ENCODE peak calls at places on chromosome 13, in seven cellular contexts. One of them, this sample, is unnamed.
A peak's percentile ranks its signal among the peaks of the same experiment; 100 is the strongest.

GRCh38 chr13:28584873-28585317 is 74.0 kb upstream of the POMP start:
- DNase-seq in mucosa of descending colon: no peak
- DNase-seq in foreskin fibroblast: peak; percentile 67
- DNase-seq in fibroblast of mammary gland: peak; percentile 10
- DNase-seq in uterus: no peak
- DNase-seq in Panc1: no peak
- DNase-seq in bronchial epithelial cell: no peak
- DNase-seq in this sample: peak; percentile 10

GRCh38 chr13:109160887-109161669 is 531.7 kb downstream of the MYO16 start:
- DNase-seq in mucosa of descending colon: no peak
- DNase-seq in foreskin fibroblast: no peak
- DNase-seq in fibroblast of mammary gland: no peak
- DNase-seq in uterus: no peak
- DNase-seq in Panc1: no peak
- DNase-seq in bronchial epithelial cell: peak; percentile 84
- DNase-seq in this sample: no peak

GRCh38 chr13:95503662-95504061 is 48.9 kb upstream of the CLDN10 start:
- DNase-seq in mucosa of descending colon: no peak
- DNase-seq in foreskin fibroblast: no peak
- DNase-seq in fibroblast of mammary gland: no peak
- DNase-seq in uterus: no peak
- DNase-seq in Panc1: no peak
- DNase-seq in bronchial epithelial cell: no peak
- DNase-seq in this sample: no peak

GRCh38 chr13:113915786-113916329 is 52.0 kb upstream of the GAS6 start:
- DNase-seq in mucosa of descending colon: no peak
- DNase-seq in foreskin fibroblast: no peak
- DNase-seq in fibroblast of mammary gland: no peak
- DNase-seq in uterus: peak; percentile 10
- DNase-seq in Panc1: no peak
- DNase-seq in bronchial epithelial cell: no peak
- DNase-seq in this sample: no peak

GRCh38 chr13:95155504-95155903 is 145.7 kb downstream of the ABCC4 start:
- DNase-seq in mucosa of descending colon: no peak
- DNase-seq in foreskin fibroblast: no peak
- DNase-seq in fibroblast of mammary gland: no peak
- DNase-seq in uterus: no peak
- DNase-seq in Panc1: no peak
- DNase-seq in bronchial epithelial cell: no peak
- DNase-seq in this sample: no peak

GRCh38 chr13:114130708-114131580 is 1.5 kb downstream of the RASA3 start:
- DNase-seq in mucosa of descending colon: no peak
- DNase-seq in foreskin fibroblast: peak; percentile 95
- DNase-seq in fibroblast of mammary gland: peak; percentile 89
- DNase-seq in uterus: peak; percentile 41
- DNase-seq in Panc1: no peak
- DNase-seq in bronchial epithelial cell: peak; percentile 71
- DNase-seq in this sample: peak; percentile 64

GRCh38 chr13:108496364-108497215 is 132.8 kb upstream of the MYO16 start:
- DNase-seq in mucosa of descending colon: no peak
- DNase-seq in foreskin fibroblast: peak; percentile 4
- DNase-seq in fibroblast of mammary gland: peak; percentile 4
- DNase-seq in uterus: no peak
- DNase-seq in Panc1: no peak
- DNase-seq in bronchial epithelial cell: no peak
- DNase-seq in this sample: no peak

GRCh38 chr13:79668353-79668752 is 187.4 kb downstream of the NDFIP2 start:
- DNase-seq in mucosa of descending colon: no peak
- DNase-seq in foreskin fibroblast: no peak
- DNase-seq in fibroblast of mammary gland: no peak
- DNase-seq in uterus: no peak
- DNase-seq in Panc1: no peak
- DNase-seq in bronchial epithelial cell: no peak
- DNase-seq in this sample: no peak

GRCh38 chr13:105806335-105806920 is 729.0 kb downstream of the EFNB2 start:
- DNase-seq in mucosa of descending colon: no peak
- DNase-seq in foreskin fibroblast: no peak
- DNase-seq in fibroblast of mammary gland: no peak
- DNase-seq in uterus: no peak
- DNase-seq in Panc1: no peak
- DNase-seq in bronchial epithelial cell: peak; percentile 17
- DNase-seq in this sample: no peak

GRCh38 chr13:80665792-80666333 is 324.9 kb upstream of the SPRY2 start:
- DNase-seq in mucosa of descending colon: no peak
- DNase-seq in foreskin fibroblast: no peak
- DNase-seq in fibroblast of mammary gland: no peak
- DNase-seq in uterus: no peak
- DNase-seq in Panc1: no peak
- DNase-seq in bronchial epithelial cell: peak; percentile 66
- DNase-seq in this sample: no peak

GRCh38 chr13:100566543-100566942 is 22.0 kb downstream of the GGACT start:
- DNase-seq in mucosa of descending colon: no peak
- DNase-seq in foreskin fibroblast: peak; percentile 38
- DNase-seq in fibroblast of mammary gland: peak; percentile 38
- DNase-seq in uterus: no peak
- DNase-seq in Panc1: no peak
- DNase-seq in bronchial epithelial cell: peak; percentile 59
- DNase-seq in this sample: no peak

GRCh38 chr13:22278336-22278929 is 607.6 kb downstream of the FGF9 start:
- DNase-seq in mucosa of descending colon: peak; percentile 90
- DNase-seq in foreskin fibroblast: no peak
- DNase-seq in fibroblast of mammary gland: peak; percentile 12
- DNase-seq in uterus: peak; percentile 27
- DNase-seq in Panc1: peak; percentile 0
- DNase-seq in bronchial epithelial cell: peak; percentile 55
- DNase-seq in this sample: no peak

GRCh38 chr13:75554981-75555380 is 5.4 kb downstream of the UCHL3 start:
- DNase-seq in mucosa of descending colon: no peak
- DNase-seq in foreskin fibroblast: peak; percentile 20
- DNase-seq in fibroblast of mammary gland: peak; percentile 57
- DNase-seq in uterus: no peak
- DNase-seq in Panc1: no peak
- DNase-seq in bronchial epithelial cell: peak; percentile 52
- DNase-seq in this sample: no peak

GRCh38 chr13:75493156-75493555 is 11.2 kb upstream of the TBC1D4 start:
- DNase-seq in mucosa of descending colon: no peak
- DNase-seq in foreskin fibroblast: no peak
- DNase-seq in fibroblast of mammary gland: no peak
- DNase-seq in uterus: no peak
- DNase-seq in Panc1: no peak
- DNase-seq in bronchial epithelial cell: no peak
- DNase-seq in this sample: no peak

GRCh38 chr13:41428155-41428554 is 29.2 kb upstream of the RGCC start:
- DNase-seq in mucosa of descending colon: no peak
- DNase-seq in foreskin fibroblast: no peak
- DNase-seq in fibroblast of mammary gland: no peak
- DNase-seq in uterus: no peak
- DNase-seq in Panc1: no peak
- DNase-seq in bronchial epithelial cell: no peak
- DNase-seq in this sample: no peak

GRCh38 chr13:47184311-47184710 is 287.5 kb upstream of the HTR2A start:
- DNase-seq in mucosa of descending colon: no peak
- DNase-seq in foreskin fibroblast: peak; percentile 58
- DNase-seq in fibroblast of mammary gland: peak; percentile 60
- DNase-seq in uterus: no peak
- DNase-seq in Panc1: no peak
- DNase-seq in bronchial epithelial cell: no peak
- DNase-seq in this sample: no peak

GRCh38 chr13:79631260-79631659 is 150.3 kb downstream of the NDFIP2 start:
- DNase-seq in mucosa of descending colon: no peak
- DNase-seq in foreskin fibroblast: peak; percentile 95
- DNase-seq in fibroblast of mammary gland: peak; percentile 73
- DNase-seq in uterus: no peak
- DNase-seq in Panc1: peak; percentile 51
- DNase-seq in bronchial epithelial cell: peak; percentile 99
- DNase-seq in this sample: peak; percentile 61

GRCh38 chr13:112330479-112331407 is 45.4 kb upstream of the SPACA7 start:
- DNase-seq in mucosa of descending colon: peak; percentile 15
- DNase-seq in foreskin fibroblast: peak; percentile 6
- DNase-seq in fibroblast of mammary gland: no peak
- DNase-seq in uterus: no peak
- DNase-seq in Panc1: no peak
- DNase-seq in bronchial epithelial cell: no peak
- DNase-seq in this sample: no peak

GRCh38 chr13:112713517-112714253 is 23.8 kb downstream of the ATP11A start:
- DNase-seq in mucosa of descending colon: no peak
- DNase-seq in foreskin fibroblast: no peak
- DNase-seq in fibroblast of mammary gland: no peak
- DNase-seq in uterus: peak; percentile 59
- DNase-seq in Panc1: no peak
- DNase-seq in bronchial epithelial cell: no peak
- DNase-seq in this sample: no peak

GRCh38 chr13:99075268-99076191 is 97.7 kb upstream of the DOCK9 start:
- DNase-seq in mucosa of descending colon: no peak
- DNase-seq in foreskin fibroblast: no peak
- DNase-seq in fibroblast of mammary gland: no peak
- DNase-seq in uterus: no peak
- DNase-seq in Panc1: no peak
- DNase-seq in bronchial epithelial cell: no peak
- DNase-seq in this sample: no peak
- H3K4me3 ChIP-seq in mucosa of descending colon: no peak overlapping the region
- H3K4me3 ChIP-seq in foreskin fibroblast: no peak overlapping the region
- H3K4me3 ChIP-seq in fibroblast of mammary gland: no peak overlapping the region
- H3K4me3 ChIP-seq in uterus: no peak overlapping the region
- H3K4me3 ChIP-seq in Panc1: no peak overlapping the region
- H3K4me3 ChIP-seq in bronchial epithelial cell: no peak overlapping the region
- H3K4me3 ChIP-seq in this sample: no peak overlapping the region

DNA sequence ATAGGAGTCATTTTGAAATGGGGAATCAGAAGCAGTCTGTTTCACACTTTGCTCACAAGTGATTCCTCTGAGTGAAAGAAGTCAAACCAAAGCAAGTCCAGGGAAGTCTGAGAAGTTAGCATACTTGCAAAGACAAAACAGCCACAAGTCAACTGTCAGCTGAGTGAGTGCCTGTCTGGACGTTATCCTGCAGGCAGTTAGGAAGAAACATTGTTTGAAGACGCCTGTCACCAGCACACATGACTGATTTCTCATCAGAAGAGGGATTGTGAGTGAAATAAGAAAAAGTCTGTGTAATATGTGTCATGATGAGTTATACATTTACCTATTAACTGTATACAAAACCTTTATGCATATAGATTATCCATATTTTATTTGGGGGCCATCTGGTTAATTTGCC is 153.6 kb downstream of the KCNRG start:
- DNase-seq in mucosa of descending colon: no peak
- DNase-seq in foreskin fibroblast: no peak
- DNase-seq in fibroblast of mammary gland: no peak
- DNase-seq in uterus: no peak
- DNase-seq in Panc1: no peak
- DNase-seq in bronchial epithelial cell: peak; percentile 56
- DNase-seq in this sample: no peak
- TF ChIP-seq CTCF in mucosa of descending colon: no peak
- TF ChIP-seq CTCF in foreskin fibroblast: no peak
- TF ChIP-seq CTCF in fibroblast of mammary gland: no peak
- TF ChIP-seq CTCF in uterus: no peak
- TF ChIP-seq CTCF in Panc1: no peak
- TF ChIP-seq CTCF in bronchial epithelial cell: no peak
- TF ChIP-seq CTCF in this sample: no peak

DNA sequence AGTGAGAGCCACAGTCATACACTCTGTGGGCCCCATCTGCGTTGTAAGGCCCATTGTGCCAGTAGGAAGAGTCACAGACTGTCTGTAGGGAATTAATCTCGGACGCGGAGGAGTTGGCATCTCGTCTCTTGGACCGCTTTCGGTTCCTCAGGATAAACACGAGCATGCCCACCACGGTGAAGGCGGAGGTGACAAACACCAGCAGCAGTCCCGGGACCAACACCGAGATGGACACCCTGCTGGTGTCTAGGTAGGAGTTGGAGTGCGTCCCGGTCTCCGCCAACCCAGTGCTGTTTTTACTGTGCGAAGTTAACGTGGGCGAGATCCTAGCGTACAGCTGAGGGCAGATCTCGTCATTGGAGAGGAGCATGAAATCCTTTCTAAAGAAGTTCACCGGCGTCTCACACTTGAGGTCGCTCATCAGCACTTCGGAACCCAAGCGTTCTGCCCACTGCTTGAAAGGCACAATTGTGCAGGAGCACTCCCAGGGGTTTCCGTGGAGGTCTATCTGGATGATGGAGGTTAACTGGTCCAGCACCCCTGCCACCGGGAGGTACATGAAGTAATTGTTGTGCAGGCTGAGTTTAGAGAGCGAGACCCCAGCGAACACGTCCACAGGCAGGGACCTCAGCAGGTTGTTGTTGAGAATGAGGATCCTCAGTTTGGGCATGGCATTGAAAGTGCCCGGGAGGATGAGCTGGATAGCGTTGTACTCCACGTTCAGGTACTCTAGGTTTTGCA is 2.7 kb downstream of the SLITRK1 start:
- DNase-seq in mucosa of descending colon: no peak
- DNase-seq in foreskin fibroblast: peak; percentile 22
- DNase-seq in fibroblast of mammary gland: peak; percentile 15
- DNase-seq in uterus: no peak
- DNase-seq in Panc1: no peak
- DNase-seq in bronchial epithelial cell: no peak
- DNase-seq in this sample: no peak
- H3K4me3 ChIP-seq in mucosa of descending colon: no peak overlapping the region
- H3K4me3 ChIP-seq in foreskin fibroblast: peak overlapping the region; percentile 48
- H3K4me3 ChIP-seq in fibroblast of mammary gland: peak overlapping the region; percentile 28
- H3K4me3 ChIP-seq in uterus: no peak overlapping the region
- H3K4me3 ChIP-seq in Panc1: no peak overlapping the region
- H3K4me3 ChIP-seq in bronchial epithelial cell: no peak overlapping the region
- H3K4me3 ChIP-seq in this sample: peak overlapping the region; percentile 23

GRCh38 chr13:50844181-50844875 is 836 bp upstream of the DLEU7 start:
- DNase-seq in mucosa of descending colon: no peak
- DNase-seq in foreskin fibroblast: peak; percentile 33
- DNase-seq in fibroblast of mammary gland: no peak
- DNase-seq in uterus: no peak
- DNase-seq in Panc1: no peak
- DNase-seq in bronchial epithelial cell: no peak
- DNase-seq in this sample: no peak
- TF ChIP-seq CTCF in mucosa of descending colon: no peak
- TF ChIP-seq CTCF in foreskin fibroblast: no peak
- TF ChIP-seq CTCF in fibroblast of mammary gland: no peak
- TF ChIP-seq CTCF in uterus: no peak
- TF ChIP-seq CTCF in Panc1: no peak
- TF ChIP-seq CTCF in bronchial epithelial cell: no peak
- TF ChIP-seq CTCF in this sample: no peak

DNA sequence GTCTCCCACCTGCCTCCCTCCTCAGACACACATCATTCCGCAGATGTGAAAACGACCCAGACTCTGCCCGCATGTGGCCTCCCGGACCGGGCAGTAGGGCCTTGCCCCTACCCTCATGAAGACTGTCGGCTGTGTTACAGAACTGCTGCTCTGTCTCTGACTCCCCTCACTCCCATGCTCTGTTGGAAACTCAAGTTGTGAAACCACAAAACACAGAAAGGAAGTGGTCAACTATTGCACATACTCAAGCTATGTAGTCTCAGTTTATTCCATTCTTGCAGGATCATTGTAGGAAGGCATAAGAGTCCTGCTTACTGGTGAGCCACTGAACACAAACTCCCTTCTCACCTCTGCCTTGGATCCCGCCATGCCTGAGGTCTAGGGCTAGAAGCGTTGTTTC is 129.6 kb downstream of the DLEU7 start:
- DNase-seq in mucosa of descending colon: peak; percentile 25
- DNase-seq in foreskin fibroblast: peak; percentile 77
- DNase-seq in fibroblast of mammary gland: peak; percentile 81
- DNase-seq in uterus: no peak
- DNase-seq in Panc1: no peak
- DNase-seq in bronchial epithelial cell: peak; percentile 69
- DNase-seq in this sample: peak; percentile 63
- H3K4me3 ChIP-seq in mucosa of descending colon: no peak overlapping the region
- H3K4me3 ChIP-seq in foreskin fibroblast: no peak overlapping the region
- H3K4me3 ChIP-seq in fibroblast of mammary gland: no peak overlapping the region
- H3K4me3 ChIP-seq in uterus: no peak overlapping the region
- H3K4me3 ChIP-seq in Panc1: no peak overlapping the region
- H3K4me3 ChIP-seq in bronchial epithelial cell: no peak overlapping the region
- H3K4me3 ChIP-seq in this sample: no peak overlapping the region

GRCh38 chr13:70623260-70623659 is 515.0 kb upstream of the KLHL1 start:
- DNase-seq in mucosa of descending colon: no peak
- DNase-seq in foreskin fibroblast: peak; percentile 4
- DNase-seq in fibroblast of mammary gland: peak; percentile 5
- DNase-seq in uterus: no peak
- DNase-seq in Panc1: no peak
- DNase-seq in bronchial epithelial cell: peak; percentile 15
- DNase-seq in this sample: no peak
- TF ChIP-seq CTCF in mucosa of descending colon: no peak
- TF ChIP-seq CTCF in foreskin fibroblast: no peak
- TF ChIP-seq CTCF in fibroblast of mammary gland: peak; percentile 23
- TF ChIP-seq CTCF in uterus: no peak
- TF ChIP-seq CTCF in Panc1: peak; percentile 41
- TF ChIP-seq CTCF in bronchial epithelial cell: no peak
- TF ChIP-seq CTCF in this sample: peak; percentile 11

This sample was measured in kidney epithelial cell.